ENCODE peak calls at places on chromosomes 12 and 14, in seven cellular contexts. V is C1 segment of cervical spinal cord; X is stimulated activated CD4-positive, alpha-beta T cell treated with anti-CD3 and anti-CD28 coated beads, Interleukin-1b, Interleukin-23, amount 100 ng/mL, for 48 hours; N is colonic mucosa; F is activated T-cell treated with anti-CD3 and anti-CD28 coated beads for 48 hours; D is NCI-H1092 treated with DMSO at 0.1 percent for 48 hours; A is hepatocyte. G is an unnamed sample.

GRCh38 chr12:82862876-82863649 is 176.4 kb downstream of the TMTC2 start:
- DNase-seq in A (no peak), X (no peak), F (no peak), V (no peak), D (no peak), N (no peak), G (no peak)

GRCh38 chr12:69026341-69026740 is 93.4 kb upstream of the CPM start:
- DNase-seq in V (no peak), X (no peak), N (no peak), A (no peak), D (no peak), F (no peak), G (no peak)

GRCh38 chr14:98931911-98932310 is 340.1 kb downstream of the BCL11B start:
- DNase-seq in N (peak), V (no peak), X (peak), D (no peak), A (no peak), F (peak), G (no peak)

GRCh38 chr12:115599251-115599811 is 678.2 kb downstream of the MED13L start:
- DNase-seq in A (no peak), X (no peak), V (peak), F (no peak), N (peak), D (peak), G (no peak)

GRCh38 chr14:49868720-49869114 is 16.1 kb upstream of the NEMF start:
- DNase-seq in X (no peak), F (no peak), D (no peak), A (no peak), N (no peak), V (no peak), G (no peak)

GRCh38 chr12:101839324-101840283 is 8.8 kb upstream of the GNPTAB start:
- DNase-seq in V (peak), A (peak), N (peak), D (peak), F (peak), X (peak), G (peak)

GRCh38 chr12:2999265-2999841 is 40.2 kb downstream of the TEAD4 start:
- DNase-seq in D (no peak), N (no peak), F (no peak), A (no peak), X (no peak), V (no peak), G (no peak)

GRCh38 chr14:25537846-25538455 is 488.0 kb upstream of the STXBP6 start:
- DNase-seq in N (peak), D (peak), F (no peak), V (peak), X (peak), A (peak), G (peak)

GRCh38 chr14:20499108-20499507 is 6.2 kb upstream of the RNASE10 start:
- DNase-seq in V (no peak), F (no peak), A (no peak), N (no peak), D (no peak), X (no peak), G (no peak)

G was measured in nucleus accumbens.